ENCODE peak calls at places on chromosomes 13 and 19, in six cellular contexts. O, T, G, I, M and E are unnamed samples.

GRCh38 chr19:50750010-50750409 is 20.3 kb upstream of the GPR32 start:
- DNase-seq in O (no peak), T (no peak), G (no peak), I (no peak), M (no peak), E (no peak)

GRCh38 chr13:25059943-25060342 is 36.0 kb upstream of the PABPC3 start:
- DNase-seq in O (no peak), T (no peak), G (no peak), I (no peak), M (no peak), E (no peak)

GRCh38 chr13:49220035-49220855 is at the start of gene MLNR:
- DNase-seq in O (no peak), T (no peak), G (peak; percentile 47), I (no peak), M (peak; percentile 56), E (no peak)

GRCh38 chr19:2081873-2082810 is 14.0 kb downstream of the MOB3A start:
- DNase-seq in O (no peak), T (no peak), G (no peak), I (no peak), M (peak; percentile 80), E (no peak)

GRCh38 chr19:22545751-22546150 is 88.4 kb upstream of the ZNF492 start:
- DNase-seq in O (no peak), T (no peak), G (no peak), I (no peak), M (peak; percentile 61), E (no peak)

GRCh38 chr13:61575941-61576340 is 160.3 kb upstream of the PCDH20 start:
- DNase-seq in O (no peak), T (no peak), G (no peak), I (no peak), M (no peak), E (no peak)

GRCh38 chr19:55241143-55241934 is 12.8 kb upstream of the TMEM86B start:
- DNase-seq in O (no peak), T (no peak), G (no peak), I (no peak), M (no peak), E (no peak)

GRCh38 chr19:28409859-28410258 is 803.1 kb downstream of the UQCRFS1 start:
- DNase-seq in O (no peak), T (no peak), G (no peak), I (no peak), M (no peak), E (no peak)

GRCh38 chr13:49551245-49551644 is 34.1 kb downstream of the RCBTB1 start:
- DNase-seq in O (no peak), T (no peak), G (no peak), I (no peak), M (no peak), E (no peak)

GRCh38 chr13:20232556-20233277 is 598 bp upstream of the GJB6 start:
- DNase-seq in O (no peak), T (peak; percentile 63), G (no peak), I (no peak), M (no peak), E (no peak)

GRCh38 chr13:98480915-98481510 is 95.9 kb downstream of the STK24 start:
- DNase-seq in O (no peak), T (peak; percentile 77), G (no peak), I (peak; percentile 12), M (peak; percentile 73), E (no peak)

GRCh38 chr19:7266832-7267231 is 27.4 kb downstream of the INSR start:
- DNase-seq in O (no peak), T (no peak), G (no peak), I (no peak), M (no peak), E (no peak)

GRCh38 chr19:16369306-16369663 is 44.7 kb downstream of the KLF2 start:
- DNase-seq in O (no peak), T (no peak), G (no peak), I (peak; percentile 5), M (peak; percentile 25), E (no peak)

GRCh38 chr13:43676320-43676719 is 110.5 kb downstream of the ENOX1 start:
- DNase-seq in O (no peak), T (no peak), G (no peak), I (no peak), M (no peak), E (no peak)

GRCh38 chr13:101139076-101139475 is 277.2 kb downstream of the NALCN start:
- DNase-seq in O (no peak), T (no peak), G (no peak), I (peak; percentile 12), M (no peak), E (no peak)

GRCh38 chr13:36090592-36090991 is 40.6 kb downstream of the DCLK1 start:
- DNase-seq in O (no peak), T (no peak), G (no peak), I (no peak), M (no peak), E (no peak)

GRCh38 chr13:96338030-96338429 is 248.1 kb downstream of the HS6ST3 start:
- DNase-seq in O (no peak), T (peak; percentile 74), G (no peak), I (no peak), M (no peak), E (no peak)

GRCh38 chr13:28117689-28118377 is 17.5 kb upstream of the FLT3 start:
- DNase-seq in O (no peak), T (no peak), G (peak; percentile 22), I (peak; percentile 9), M (no peak), E (no peak)